ENCODE peak calls at places on chromosomes 2 and 18, in nine cellular contexts. I is body of pancreas, G is H1, Z is brain microvascular endothelial cell, Y is psoas muscle, X is HL-60, R is adipocyte, F is mesendoderm, O is A673. C is an unnamed sample. For H3K27me3, the result is how much of the 10 kb centered on the place peaks cover.

GRCh38 chr2:170597705-170598420 is 117.3 kb upstream of the SP5 start:
- DNase-seq in I (peak), G (no peak), Z (no peak), Y (no peak), X (no peak), R (peak), F (no peak), O (no peak), C (no peak)

GRCh38 chr18:30765247-30765646 is 277.3 kb downstream of the DSC3 start:
- DNase-seq in I (no peak), G (no peak), Z (no peak), Y (no peak), X (no peak), R (no peak), F (no peak), O (no peak), C (no peak)

GRCh38 chr2:25043241-25043867 is 1.5 kb downstream of the EFR3B start:
- DNase-seq in I (no peak), G (peak), Z (peak), Y (no peak), X (no peak), R (peak), F (peak), O (peak), C (peak)

GRCh38 chr2:86556508-86556907 is 6.7 kb downstream of the CHMP3 start:
- DNase-seq in I (no peak), G (no peak), Z (no peak), Y (no peak), X (no peak), R (no peak), F (peak), O (no peak), C (no peak)

GRCh38 chr18:2036136-2036535 is 535.2 kb downstream of the METTL4 start:
- DNase-seq in I (no peak), G (no peak), Z (no peak), Y (no peak), X (no peak), R (peak), F (no peak), O (no peak), C (no peak)

GRCh38 chr2:46073540-46074018 is 223.6 kb upstream of the EPAS1 start:
- DNase-seq in I (peak), G (no peak), Z (peak), Y (no peak), X (no peak), R (peak), F (peak), O (peak), C (peak)

GRCh38 chr2:151765760-151766159 is 31.5 kb upstream of the NEB start:
- DNase-seq in I (no peak), G (no peak), Z (no peak), Y (no peak), X (no peak), R (no peak), F (no peak), O (no peak), C (no peak)

GRCh38 chr18:12599966-12600365 is 57.9 kb downstream of the SPIRE1 start:
- DNase-seq in I (no peak), G (no peak), Z (no peak), Y (no peak), X (no peak), R (no peak), F (no peak), O (no peak), C (no peak)

GRCh38 chr2:96449637-96450036 is 55.5 kb downstream of the NEURL3 start:
- DNase-seq in I (no peak), G (no peak), Z (no peak), Y (no peak), X (no peak), R (no peak), F (no peak), O (no peak), C (no peak)

GRCh38 chr2:7666561-7667259 is 749.5 kb downstream of the RNF144A start:
- DNase-seq in I (no peak), G (no peak), Z (no peak), Y (no peak), X (no peak), R (no peak), F (peak), O (no peak), C (no peak)

GRCh38 chr18:39389800-39390379 is 1824.3 kb upstream of the CELF4 start:
- DNase-seq in I (no peak), G (peak), Z (no peak), Y (no peak), X (no peak), R (no peak), F (peak), O (peak), C (no peak)

GRCh38 chr2:204213588-204213987 is 277.0 kb downstream of the ICOS start:
- DNase-seq in I (no peak), G (no peak), Z (no peak), Y (no peak), X (no peak), R (no peak), F (peak), O (no peak), C (no peak)

GRCh38 chr2:197613509-197613987 is 61.8 kb downstream of the RFTN2 start:
- DNase-seq in I (no peak), G (no peak), Z (no peak), Y (no peak), X (no peak), R (peak), F (no peak), O (peak), C (no peak)

GRCh38 chr18:33600846-33601245 is 22.8 kb downstream of the ASXL3 start:
- DNase-seq in I (no peak), G (no peak), Z (no peak), Y (no peak), X (no peak), R (no peak), F (no peak), O (no peak), C (no peak)

GRCh38 chr18:51066273-51066672 is 36.3 kb downstream of the SMAD4 start:
- DNase-seq in I (no peak), G (no peak), Z (no peak), Y (no peak), X (no peak), R (peak), F (no peak), O (no peak), C (no peak)

GRCh38 chr2:205712508-205712907 is 30.2 kb downstream of the NRP2 start:
- DNase-seq in I (no peak), G (no peak), Z (peak), Y (no peak), X (no peak), R (peak), F (no peak), O (peak), C (peak)

GRCh38 chr2:237353207-237353606 is 60.8 kb downstream of the COL6A3 start:
- DNase-seq in I (no peak), G (no peak), Z (no peak), Y (no peak), X (no peak), R (no peak), F (no peak), O (no peak), C (no peak)

GRCh38 chr2:70903641-70904340 is 31.9 kb upstream of the ATP6V1B1 start:
- DNase-seq in I (no peak), G (peak), Z (no peak), Y (no peak), X (no peak), R (no peak), F (no peak), O (no peak), C (no peak)

GRCh38 chr2:70906022-70906421 is 29.7 kb upstream of the ATP6V1B1 start:
- DNase-seq in I (no peak), G (peak), Z (no peak), Y (no peak), X (no peak), R (no peak), F (no peak), O (no peak), C (no peak)

GRCh38 chr2:70903171-70903570 is 32.5 kb upstream of the ATP6V1B1 start:
- DNase-seq in I (no peak), G (no peak), Z (no peak), Y (no peak), X (no peak), R (no peak), F (no peak), O (no peak), C (no peak)

GRCh38 chr2:70905443-70905842 is 30.3 kb upstream of the ATP6V1B1 start:
- DNase-seq in I (no peak), G (peak), Z (no peak), Y (no peak), X (no peak), R (no peak), F (no peak), O (no peak), C (no peak)

GRCh38 chr2:70904371-70905216 is 31.1 kb upstream of the ATP6V1B1 start:
- DNase-seq in I (no peak), G (peak), Z (no peak), Y (no peak), X (no peak), R (no peak), F (peak), O (no peak), C (no peak)
- H3K27me3 ChIP-seq in I (under half), G (half or more), Z (under half), Y (under half), X (half or more), R (under half), F (half or more), O (under half), C (half or more)

DNA sequence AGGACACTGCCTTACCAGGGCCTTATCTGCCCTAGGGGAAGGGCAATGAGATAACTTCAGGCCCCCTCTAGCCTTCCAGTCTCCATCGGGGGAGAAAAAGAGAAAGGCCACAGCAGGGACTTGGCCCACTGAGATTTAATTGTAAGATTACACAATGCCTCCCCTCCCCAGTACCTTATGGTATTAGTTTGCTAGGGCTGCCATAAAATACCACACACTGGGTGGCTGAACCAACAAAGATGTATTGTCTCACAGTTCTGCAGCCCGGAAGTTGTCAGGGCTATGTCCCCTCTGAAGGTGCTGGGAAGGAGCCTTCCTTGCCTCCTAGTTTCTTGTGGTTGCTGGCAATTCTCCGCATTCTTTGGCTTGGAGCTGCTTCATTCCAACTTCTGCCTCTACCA is 34.8 kb upstream of the SPATA3 start:
- DNase-seq in I (no peak), G (no peak), Z (peak), Y (no peak), X (no peak), R (no peak), F (peak), O (no peak), C (no peak)
- H3K27me3 ChIP-seq in I (under half), G (under half), Z (under half), Y (under half), X (under half), R (under half), F (under half), O (under half), C (under half)

GRCh38 chr2:120480903-120481445 is 135.0 kb downstream of the INHBB start:
- DNase-seq in I (no peak), G (no peak), Z (no peak), Y (no peak), X (no peak), R (no peak), F (no peak), O (no peak), C (no peak)
- H3K27me3 ChIP-seq in I (under half), G (under half), Z (under half), Y (under half), X (under half), R (under half), F (under half), O (under half), C (under half)

GRCh38 chr18:59898609-59899297 is 1.0 kb upstream of the PMAIP1 start:
- DNase-seq in I (no peak), G (no peak), Z (no peak), Y (no peak), X (no peak), R (no peak), F (no peak), O (no peak), C (no peak)

GRCh38 chr18:59899298-59900221 is at the start of gene PMAIP1:
- DNase-seq in I (peak), G (peak), Z (peak), Y (peak), X (peak), R (peak), F (peak), O (peak), C (no peak)

GRCh38 chr18:59898093-59898492 is 1.7 kb upstream of the PMAIP1 start:
- DNase-seq in I (no peak), G (no peak), Z (no peak), Y (no peak), X (no peak), R (no peak), F (no peak), O (no peak), C (no peak)

GRCh38 chr18:59902180-59902992 is 2.6 kb downstream of the PMAIP1 start:
- DNase-seq in I (no peak), G (no peak), Z (no peak), Y (no peak), X (no peak), R (peak), F (no peak), O (no peak), C (no peak)

GRCh38 chr18:59900222-59901128 is 679 bp downstream of the PMAIP1 start:
- DNase-seq in I (peak), G (peak), Z (peak), Y (no peak), X (no peak), R (peak), F (peak), O (peak), C (no peak)
- H3K27me3 ChIP-seq in I (under half), G (under half), Z (under half), Y (under half), X (under half), R (under half), F (under half), O (under half), C (under half)

C was measured in kidney epithelial cell.